ENCODE peak calls at places on chromosomes 5 and 9, in ten cellular contexts. L, S, U, D, E, A, Z, B, O and Q are unnamed samples.

GRCh38 chr5:178449163-178450060 is 140.8 kb downstream of the COL23A1 start:
- DNase-seq in U (no peak), D (peak), S (no peak), B (no peak), O (no peak), E (no peak), A (no peak), Z (no peak), L (no peak), Q (no peak)

GRCh38 chr5:153983885-153984284 is 54.8 kb downstream of the FAM114A2 start:
- DNase-seq in E (no peak), S (no peak), A (no peak), O (no peak), Z (no peak), U (no peak), D (no peak), B (no peak), L (no peak), Q (no peak)

GRCh38 chr9:112061152-112061740 is 113.9 kb downstream of the SUSD1 start:
- DNase-seq in Z (no peak), A (peak), E (peak), B (no peak), D (no peak), S (peak), U (no peak), O (peak), L (peak), Q (peak)

GRCh38 chr5:13552361-13552760 is 392.1 kb downstream of the DNAH5 start:
- DNase-seq in E (no peak), A (no peak), B (no peak), Z (no peak), S (no peak), L (no peak), O (no peak), U (no peak), D (no peak), Q (no peak)

GRCh38 chr9:91992636-91993035 is 42.6 kb upstream of the ROR2 start:
- DNase-seq in A (no peak), B (no peak), U (no peak), O (no peak), L (no peak), S (peak), D (no peak), Z (no peak), E (peak), Q (no peak)

GRCh38 chr9:106718996-106719395 is 144.0 kb upstream of the ZNF462 start:
- DNase-seq in S (peak), U (no peak), L (peak), A (no peak), D (no peak), E (peak), Z (no peak), B (no peak), O (no peak), Q (no peak)

GRCh38 chr9:130962418-130963316 is 23.6 kb upstream of the FIBCD1 start:
- DNase-seq in D (peak), Z (no peak), S (peak), O (no peak), B (no peak), U (no peak), E (peak), A (peak), L (peak), Q (peak)

GRCh38 chr5:103256178-103256577 is 2.4 kb upstream of the MACIR start:
- DNase-seq in U (no peak), E (no peak), Z (no peak), D (no peak), S (no peak), A (no peak), B (no peak), L (no peak), O (no peak), Q (no peak)

GRCh38 chr5:171857537-171857936 is 71.9 kb downstream of the SMIM23 start:
- DNase-seq in Z (no peak), E (no peak), A (no peak), U (no peak), L (no peak), S (no peak), D (peak), B (no peak), O (no peak), Q (no peak)

GRCh38 chr5:143435207-143435657 is 31.7 kb upstream of the NR3C1 start:
- DNase-seq in L (peak), Z (peak), U (peak), D (no peak), A (no peak), S (no peak), O (no peak), B (no peak), E (peak), Q (no peak)

GRCh38 chr5:109873687-109874086 is 184.0 kb downstream of the MAN2A1 start:
- DNase-seq in E (no peak), B (no peak), D (no peak), S (no peak), L (no peak), U (no peak), Z (no peak), O (no peak), A (no peak), Q (no peak)